ENCODE peak calls at places on chromosomes 2 and 18, in seven cellular contexts. P is sciatic nerve; F is iPS-NIHi11; G is H9; O is NCI-H1092 treated with DMSO at 0.1 percent for 48 hours; M is stimulated activated CD4-positive, alpha-beta T cell treated with anti-CD3 and anti-CD28 coated beads, TNF-alpha, amount 100 ng/mL, for 48 hours; H is foreskin keratinocyte. B is an unnamed sample.

GRCh38 chr18:21389903-21390302 is 147.9 kb downstream of the GREB1L start:
- DNase-seq in P (no peak), F (no peak), G (no peak), O (no peak), M (no peak), H (peak), B (no peak)

GRCh38 chr2:120508581-120509041 is 162.7 kb downstream of the INHBB start:
- DNase-seq in P (no peak), F (no peak), G (no peak), O (no peak), M (no peak), H (peak), B (no peak)

GRCh38 chr18:24176727-24177416 is 38.0 kb downstream of the CABYR start:
- DNase-seq in P (peak), F (peak), G (peak), O (peak), M (peak), H (peak), B (peak)

GRCh38 chr2:171529914-171530313 is 7.6 kb downstream of the CYBRD1 start:
- DNase-seq in P (no peak), F (no peak), G (no peak), O (no peak), M (no peak), H (no peak), B (no peak)

GRCh38 chr2:60394467-60394866 is 159.0 kb downstream of the BCL11A start:
- DNase-seq in P (no peak), F (no peak), G (no peak), O (no peak), M (no peak), H (no peak), B (no peak)

GRCh38 chr2:55144922-55145820 is 86.9 kb downstream of the CLHC1 start:
- DNase-seq in P (no peak), F (no peak), G (no peak), O (no peak), M (no peak), H (no peak), B (no peak)

GRCh38 chr18:47730795-47731194 is 199.7 kb downstream of the SMAD2 start:
- DNase-seq in P (peak), F (no peak), G (no peak), O (no peak), M (no peak), H (peak), B (no peak)

GRCh38 chr18:36756262-36756661 is 72.5 kb downstream of the TPGS2 start:
- DNase-seq in P (no peak), F (no peak), G (no peak), O (no peak), M (no peak), H (peak), B (no peak)

GRCh38 chr2:60109744-60110143 is 443.7 kb downstream of the BCL11A start:
- DNase-seq in P (no peak), F (no peak), G (no peak), O (no peak), M (no peak), H (no peak), B (no peak)

GRCh38 chr18:59718108-59719057 is 21.2 kb upstream of the CCBE1 start:
- DNase-seq in P (no peak), F (no peak), G (no peak), O (no peak), M (no peak), H (peak), B (no peak)

GRCh38 chr2:231684314-231685223 is 23.8 kb upstream of the PTMA start:
- DNase-seq in P (no peak), F (no peak), G (peak), O (peak), M (no peak), H (no peak), B (no peak)

GRCh38 chr18:33201509-33201926 is 239.0 kb downstream of the CCDC178 start:
- DNase-seq in P (no peak), F (peak), G (peak), O (peak), M (no peak), H (no peak), B (no peak)

GRCh38 chr2:207467716-207468347 is 61.9 kb upstream of the CREB1 start:
- DNase-seq in P (no peak), F (no peak), G (no peak), O (no peak), M (no peak), H (peak), B (no peak)

GRCh38 chr2:222708274-222708710 is 36.8 kb downstream of the MOGAT1 start:
- DNase-seq in P (peak), F (peak), G (peak), O (peak), M (peak), H (peak), B (peak)

GRCh38 chr2:11583840-11584529 is 50.1 kb downstream of the GREB1 start:
- DNase-seq in P (peak), F (peak), G (peak), O (peak), M (peak), H (peak), B (peak)

GRCh38 chr2:231604101-231604684 is 11.5 kb downstream of the TEX44 start:
- DNase-seq in P (peak), F (no peak), G (no peak), O (peak), M (no peak), H (peak), B (no peak)

GRCh38 chr2:142020368-142020767 is 110.4 kb downstream of the LRP1B start:
- DNase-seq in P (no peak), F (no peak), G (no peak), O (no peak), M (no peak), H (no peak), B (no peak)

GRCh38 chr2:19359021-19359357 is 566 bp upstream of the OSR1 start:
- DNase-seq in P (no peak), F (no peak), G (no peak), O (no peak), M (no peak), H (no peak), B (no peak)

GRCh38 chr2:111705711-111706323 is 178.2 kb downstream of the ANAPC1 start:
- DNase-seq in P (no peak), F (peak), G (peak), O (no peak), M (peak), H (peak), B (peak)

GRCh38 chr18:2846638-2847340 is at the start of gene EMILIN2:
- DNase-seq in P (peak), F (peak), G (peak), O (no peak), M (no peak), H (peak), B (no peak)

GRCh38 chr2:118940008-118940407 is 2.0 kb upstream of the MARCO start:
- DNase-seq in P (no peak), F (no peak), G (no peak), O (no peak), M (no peak), H (no peak), B (peak)

GRCh38 chr2:78418041-78418440 is 607.5 kb upstream of the REG3G start:
- DNase-seq in P (no peak), F (no peak), G (no peak), O (no peak), M (no peak), H (peak), B (no peak)

GRCh38 chr2:120247851-120248250 is 4.8 kb upstream of the RALB start:
- DNase-seq in P (no peak), F (no peak), G (no peak), O (no peak), M (no peak), H (no peak), B (no peak)

GRCh38 chr2:55224761-55225261 is 7.3 kb downstream of the CLHC1 start:
- DNase-seq in P (no peak), F (no peak), G (peak), O (no peak), M (no peak), H (no peak), B (no peak)

GRCh38 chr2:27492557-27492956 is 2.4 kb downstream of the FNDC4 start:
- DNase-seq in P (no peak), F (no peak), G (no peak), O (no peak), M (no peak), H (no peak), B (no peak)

GRCh38 chr2:11710210-11710609 is 36.2 kb upstream of the LPIN1 start:
- DNase-seq in P (no peak), F (no peak), G (no peak), O (no peak), M (no peak), H (peak), B (no peak)

GRCh38 chr2:235268535-235268934 is 225.3 kb upstream of the AGAP1 start:
- DNase-seq in P (no peak), F (no peak), G (no peak), O (no peak), M (no peak), H (no peak), B (no peak)

GRCh38 chr2:126467367-126468054 is 188.4 kb upstream of the GYPC start:
- DNase-seq in P (no peak), F (no peak), G (no peak), O (no peak), M (no peak), H (no peak), B (no peak)

GRCh38 chr2:23497063-23497462 is 112.1 kb downstream of the KLHL29 start:
- DNase-seq in P (no peak), F (no peak), G (no peak), O (no peak), M (peak), H (peak), B (peak)

GRCh38 chr2:121140734-121141133 is 144.3 kb downstream of the TFCP2L1 start:
- DNase-seq in P (no peak), F (no peak), G (no peak), O (no peak), M (no peak), H (no peak), B (no peak)

GRCh38 chr18:55433688-55434087 is 154.3 kb downstream of the TCF4 start:
- DNase-seq in P (no peak), F (no peak), G (no peak), O (no peak), M (no peak), H (no peak), B (no peak)

GRCh38 chr2:207437857-207438166 is 92.0 kb upstream of the CREB1 start:
- DNase-seq in P (no peak), F (no peak), G (no peak), O (no peak), M (no peak), H (peak), B (no peak)

B was measured in MV-4-11.